ENCODE peak calls at places on chromosomes 12 and 14, in six cellular contexts. S is fibroblast of the aortic adventitia, L is amniotic stem cell, Q is mesothelial cell of epicardium, H is DMS153, X is Right ventricle myocardium inferior. D is an unnamed sample.

GRCh38 chr14:91380116-91380515 is 37.5 kb downstream of the CCDC88C start:
- DNase-seq in S (no peak), L (no peak), Q (no peak), H (no peak), X (no peak), D (no peak)

GRCh38 chr12:6450869-6451347 is 934 bp upstream of the TAPBPL start:
- DNase-seq in S (no peak), L (no peak), Q (no peak), H (no peak), X (no peak), D (no peak)

GRCh38 chr14:52327374-52328226 is 13.5 kb downstream of the PTGER2 start:
- DNase-seq in S (no peak), L (no peak), Q (no peak), H (no peak), X (no peak), D (peak; percentile 56)

GRCh38 chr14:69247691-69248440 is 12.1 kb upstream of the GALNT16 start:
- DNase-seq in S (peak; percentile 99), L (peak; percentile 36), Q (no peak), H (no peak), X (no peak), D (peak; percentile 98)

GRCh38 chr14:64417042-64417770 is 29.1 kb downstream of the MTHFD1 start:
- DNase-seq in S (peak; percentile 40), L (peak; percentile 16), Q (no peak), H (no peak), X (no peak), D (no peak)

GRCh38 chr12:107788281-107788680 is 13.8 kb downstream of the ASCL4 start:
- DNase-seq in S (no peak), L (no peak), Q (no peak), H (no peak), X (no peak), D (no peak)

GRCh38 chr12:84763112-84763511 is 149.5 kb downstream of the SLC6A15 start:
- DNase-seq in S (peak; percentile 91), L (no peak), Q (no peak), H (no peak), X (no peak), D (peak; percentile 96)

GRCh38 chr14:38336298-38336697 is 80.4 kb upstream of the CLEC14A start:
- DNase-seq in S (peak; percentile 6), L (no peak), Q (no peak), H (no peak), X (no peak), D (no peak)

GRCh38 chr12:16606936-16607335 is 974 bp upstream of the LMO3 start:
- DNase-seq in S (no peak), L (no peak), Q (no peak), H (no peak), X (peak; percentile 68), D (no peak)

GRCh38 chr12:67630373-67631088 is 18.0 kb upstream of the DYRK2 start:
- DNase-seq in S (no peak), L (no peak), Q (no peak), H (peak; percentile 54), X (peak; percentile 73), D (no peak)

GRCh38 chr12:130655010-130655409 is 61.1 kb downstream of the RIMBP2 start:
- DNase-seq in S (no peak), L (no peak), Q (no peak), H (no peak), X (no peak), D (no peak)

GRCh38 chr12:17954788-17955187 is 135.2 kb downstream of the RERGL start:
- DNase-seq in S (no peak), L (no peak), Q (no peak), H (no peak), X (no peak), D (no peak)

GRCh38 chr14:105495101-105495989 is 4.3 kb downstream of the TEDC1 start:
- DNase-seq in S (no peak), L (no peak), Q (peak; percentile 6), H (no peak), X (peak; percentile 75), D (no peak)

GRCh38 chr14:99568567-99569560 is 35.1 kb downstream of the CCDC85C start:
- DNase-seq in S (peak; percentile 43), L (peak; percentile 5), Q (no peak), H (peak; percentile 25), X (no peak), D (peak; percentile 54)

GRCh38 chr14:105390849-105391500 is 7.4 kb upstream of the TEX22 start:
- DNase-seq in S (no peak), L (no peak), Q (no peak), H (no peak), X (no peak), D (no peak)

D was measured in AG10803.